ENCODE peak calls at places on chromosomes 13 and 19, in seven cellular contexts. S is activated CD4-positive, alpha-beta memory T cell treated with anti-CD3 and anti-CD28 coated beads, Interleukin-2, amount 10 ng/mL, durations not matched to agents 7 days and 5 days; Y is NCI-H1417; Z is HT-29; R is stimulated activated CD4-positive, alpha-beta T cell treated with anti-CD3 and anti-CD28 coated beads, Interleukin-12 subunit alpha, Interleukin-12 subunit beta, amount 100 ng/mL, for 48 hours; I is germinal center; V is stimulated activated naive B cell treated with anti-CD40 and anti-IgM and Interleukin-4, amounts not matched to agents 10 μg/mL and 1 μg/mL and 100 μg/mL, for 72 hours. W is an unnamed sample.
A peak's percentile ranks its signal among the peaks of the same experiment; 100 is the strongest.

GRCh38 chr19:16325671-16326400 is 1.2 kb downstream of the KLF2 start:
- DNase-seq in R (no peak), I (no peak), S (peak; percentile 70), Y (no peak), Z (no peak), V (peak; percentile 35), W (no peak)

GRCh38 chr19:5128932-5129389 is 160.0 kb downstream of the KDM4B start:
- DNase-seq in R (no peak), Z (no peak), V (no peak), I (no peak), S (no peak), Y (peak; percentile 36), W (no peak)

GRCh38 chr13:110356362-110356761 is 49.3 kb downstream of the COL4A2 start:
- DNase-seq in R (no peak), I (no peak), S (no peak), V (no peak), Z (no peak), Y (no peak), W (no peak)

GRCh38 chr13:26019241-26019640 is 32.6 kb downstream of the SHISA2 start:
- DNase-seq in S (no peak), R (no peak), V (no peak), I (no peak), Y (no peak), Z (no peak), W (no peak)

GRCh38 chr13:94920578-94920977 is 208.2 kb upstream of the SOX21 start:
- DNase-seq in R (no peak), Z (no peak), Y (no peak), I (no peak), S (no peak), V (no peak), W (no peak)

GRCh38 chr13:99686944-99687382 is 185.7 kb downstream of the TM9SF2 start:
- DNase-seq in Z (no peak), R (no peak), V (no peak), Y (peak; percentile 45), S (no peak), I (no peak), W (no peak)

GRCh38 chr19:55083004-55083850 is 7.6 kb downstream of the EPS8L1 start:
- DNase-seq in V (no peak), Z (no peak), Y (no peak), R (no peak), S (no peak), I (no peak), W (no peak)

GRCh38 chr19:4584670-4585460 is 25.4 kb upstream of the SEMA6B start:
- DNase-seq in R (no peak), I (no peak), V (no peak), Z (no peak), S (no peak), Y (peak; percentile 55), W (no peak)

GRCh38 chr13:79492918-79493594 is 12.1 kb downstream of the NDFIP2 start:
- DNase-seq in R (no peak), I (no peak), Y (no peak), V (no peak), S (no peak), Z (no peak), W (no peak)

GRCh38 chr19:39927076-39927475 is 7.4 kb downstream of the FCGBP start:
- DNase-seq in I (no peak), Y (no peak), R (no peak), Z (no peak), S (no peak), V (no peak), W (no peak)

GRCh38 chr19:40945645-40946044 is 45.4 kb upstream of the CYP2B6 start:
- DNase-seq in R (no peak), Y (no peak), I (no peak), Z (no peak), V (no peak), S (no peak), W (no peak)

GRCh38 chr13:75417647-75418046 is 64.3 kb downstream of the TBC1D4 start:
- DNase-seq in I (no peak), Z (peak; percentile 43), R (no peak), Y (no peak), S (no peak), V (no peak), W (no peak)

GRCh38 chr19:1360818-1361461 is 22.8 kb upstream of the NDUFS7 start:
- DNase-seq in S (no peak), Z (no peak), I (no peak), Y (peak; percentile 60), R (no peak), V (no peak), W (no peak)

GRCh38 chr19:5850743-5851293 is 431 bp downstream of the FUT3 start:
- DNase-seq in R (no peak), Z (no peak), V (no peak), I (no peak), Y (no peak), S (no peak), W (no peak)

GRCh38 chr13:107838592-107839161 is 376.7 kb downstream of the LIG4 start:
- DNase-seq in S (no peak), R (no peak), V (no peak), I (no peak), Y (peak; percentile 97), Z (no peak), W (no peak)

GRCh38 chr13:74158028-74158427 is 23.8 kb upstream of the KLF12 start:
- DNase-seq in I (no peak), R (no peak), S (no peak), Y (no peak), V (no peak), Z (no peak), W (no peak)

GRCh38 chr19:17765069-17765618 is 13.9 kb downstream of the FCHO1 start:
- DNase-seq in S (no peak), Y (no peak), I (no peak), R (no peak), Z (no peak), V (no peak), W (no peak)

GRCh38 chr13:86383561-86383960 is 584.3 kb upstream of the SLITRK6 start:
- DNase-seq in S (no peak), Y (no peak), I (no peak), Z (no peak), R (no peak), V (no peak), W (no peak)

GRCh38 chr13:114059946-114060860 is 72.2 kb downstream of the RASA3 start:
- DNase-seq in S (no peak), V (no peak), I (no peak), Y (no peak), Z (no peak), R (no peak), W (no peak)

GRCh38 chr13:21817878-21818277 is 147.0 kb downstream of the FGF9 start:
- DNase-seq in I (no peak), Z (no peak), V (no peak), R (no peak), S (no peak), Y (no peak), W (no peak)

GRCh38 chr19:51044327-51044726 is 9.5 kb upstream of the KLK12 start:
- DNase-seq in S (no peak), Z (no peak), Y (no peak), I (no peak), R (no peak), V (no peak), W (no peak)

GRCh38 chr19:57587529-57587928 is 3.6 kb downstream of the ZIK1 start:
- DNase-seq in I (no peak), S (no peak), V (no peak), Y (no peak), R (no peak), Z (no peak), W (no peak)

GRCh38 chr19:4529924-4530522 is 5.0 kb downstream of the PLIN5 start:
- DNase-seq in Z (no peak), S (no peak), Y (no peak), R (no peak), V (no peak), I (no peak), W (no peak)

GRCh38 chr19:16400911-16401675 is 70.7 kb downstream of the EPS15L1 start:
- DNase-seq in I (no peak), Z (no peak), V (no peak), Y (no peak), R (no peak), S (no peak), W (no peak)

GRCh38 chr13:74771964-74772363 is 637.8 kb upstream of the KLF12 start:
- DNase-seq in Y (no peak), V (no peak), R (no peak), I (no peak), Z (no peak), S (no peak), W (no peak)

GRCh38 chr13:78595819-78596700 is 7.3 kb downstream of the POU4F1 start:
- DNase-seq in S (peak; percentile 16), Z (no peak), R (no peak), I (peak; percentile 67), Y (no peak), V (no peak), W (no peak)

GRCh38 chr13:94327318-94327717 is 152.2 kb downstream of the DCT start:
- DNase-seq in Z (no peak), I (peak; percentile 12), R (no peak), S (peak; percentile 22), V (peak; percentile 40), Y (no peak), W (no peak)

W was measured in CMK.